ENCODE peak calls at places on chromosome 11, in seven cellular contexts. One of them, this sample, is unnamed.

GRCh38 chr11:94181943-94182342 is 53.3 kb downstream of the PANX1 start:
- DNase-seq in kidney epithelial cell: no peak
- DNase-seq in RCC 7860: no peak
- DNase-seq in Kasumi-1: no peak
- DNase-seq in T-helper 9 cell: no peak
- DNase-seq in stimulated activated CD4-positive, alpha-beta T cell treated with anti-CD3 and anti-CD28 coated beads, Interleukin-1b, Interleukin-23, amount 100 ng/mL, for 4 hours: no peak
- DNase-seq in osteocyte: no peak
- DNase-seq in this sample: no peak

GRCh38 chr11:3220101-3220500 is 1.5 kb upstream of the MRGPRG start:
- DNase-seq in kidney epithelial cell: no peak
- DNase-seq in RCC 7860: no peak
- DNase-seq in Kasumi-1: no peak
- DNase-seq in T-helper 9 cell: no peak
- DNase-seq in stimulated activated CD4-positive, alpha-beta T cell treated with anti-CD3 and anti-CD28 coated beads, Interleukin-1b, Interleukin-23, amount 100 ng/mL, for 4 hours: no peak
- DNase-seq in osteocyte: no peak
- DNase-seq in this sample: no peak

GRCh38 chr11:126658306-126659056 is 303.0 kb downstream of the ST3GAL4 start:
- DNase-seq in kidney epithelial cell: no peak
- DNase-seq in RCC 7860: no peak
- DNase-seq in Kasumi-1: no peak
- DNase-seq in T-helper 9 cell: no peak
- DNase-seq in stimulated activated CD4-positive, alpha-beta T cell treated with anti-CD3 and anti-CD28 coated beads, Interleukin-1b, Interleukin-23, amount 100 ng/mL, for 4 hours: no peak
- DNase-seq in osteocyte: no peak
- DNase-seq in this sample: no peak

GRCh38 chr11:106400949-106401545 is 323.6 kb downstream of the AASDHPPT start:
- DNase-seq in kidney epithelial cell: no peak
- DNase-seq in RCC 7860: no peak
- DNase-seq in Kasumi-1: no peak
- DNase-seq in T-helper 9 cell: no peak
- DNase-seq in stimulated activated CD4-positive, alpha-beta T cell treated with anti-CD3 and anti-CD28 coated beads, Interleukin-1b, Interleukin-23, amount 100 ng/mL, for 4 hours: no peak
- DNase-seq in osteocyte: no peak
- DNase-seq in this sample: no peak

GRCh38 chr11:833114-833791 is 501 bp downstream of the CD151 start:
- DNase-seq in kidney epithelial cell: no peak
- DNase-seq in RCC 7860: no peak
- DNase-seq in Kasumi-1: peak
- DNase-seq in T-helper 9 cell: peak
- DNase-seq in stimulated activated CD4-positive, alpha-beta T cell treated with anti-CD3 and anti-CD28 coated beads, Interleukin-1b, Interleukin-23, amount 100 ng/mL, for 4 hours: no peak
- DNase-seq in osteocyte: no peak
- DNase-seq in this sample: peak

GRCh38 chr11:77705195-77705876 is 67.7 kb upstream of the CLNS1A start:
- DNase-seq in kidney epithelial cell: peak
- DNase-seq in RCC 7860: peak
- DNase-seq in Kasumi-1: peak
- DNase-seq in T-helper 9 cell: no peak
- DNase-seq in stimulated activated CD4-positive, alpha-beta T cell treated with anti-CD3 and anti-CD28 coated beads, Interleukin-1b, Interleukin-23, amount 100 ng/mL, for 4 hours: no peak
- DNase-seq in osteocyte: no peak
- DNase-seq in this sample: no peak

GRCh38 chr11:126113515-126113957 is 50.9 kb upstream of the CDON start:
- DNase-seq in kidney epithelial cell: peak
- DNase-seq in RCC 7860: peak
- DNase-seq in Kasumi-1: no peak
- DNase-seq in T-helper 9 cell: no peak
- DNase-seq in stimulated activated CD4-positive, alpha-beta T cell treated with anti-CD3 and anti-CD28 coated beads, Interleukin-1b, Interleukin-23, amount 100 ng/mL, for 4 hours: no peak
- DNase-seq in osteocyte: peak
- DNase-seq in this sample: no peak

GRCh38 chr11:72789493-72790131 is 4.2 kb downstream of the STARD10 start:
- DNase-seq in kidney epithelial cell: no peak
- DNase-seq in RCC 7860: no peak
- DNase-seq in Kasumi-1: no peak
- DNase-seq in T-helper 9 cell: no peak
- DNase-seq in stimulated activated CD4-positive, alpha-beta T cell treated with anti-CD3 and anti-CD28 coated beads, Interleukin-1b, Interleukin-23, amount 100 ng/mL, for 4 hours: no peak
- DNase-seq in osteocyte: no peak
- DNase-seq in this sample: no peak

GRCh38 chr11:130383363-130384168 is 44.8 kb downstream of the ADAMTS8 start:
- DNase-seq in kidney epithelial cell: peak
- DNase-seq in RCC 7860: peak
- DNase-seq in Kasumi-1: no peak
- DNase-seq in T-helper 9 cell: no peak
- DNase-seq in stimulated activated CD4-positive, alpha-beta T cell treated with anti-CD3 and anti-CD28 coated beads, Interleukin-1b, Interleukin-23, amount 100 ng/mL, for 4 hours: no peak
- DNase-seq in osteocyte: no peak
- DNase-seq in this sample: no peak

GRCh38 chr11:116901211-116901610 is 63.8 kb upstream of the APOA1 start:
- DNase-seq in kidney epithelial cell: no peak
- DNase-seq in RCC 7860: no peak
- DNase-seq in Kasumi-1: no peak
- DNase-seq in T-helper 9 cell: no peak
- DNase-seq in stimulated activated CD4-positive, alpha-beta T cell treated with anti-CD3 and anti-CD28 coated beads, Interleukin-1b, Interleukin-23, amount 100 ng/mL, for 4 hours: no peak
- DNase-seq in osteocyte: no peak
- DNase-seq in this sample: no peak

GRCh38 chr11:119683783-119684182 is 45.2 kb downstream of the NECTIN1 start:
- DNase-seq in kidney epithelial cell: no peak
- DNase-seq in RCC 7860: no peak
- DNase-seq in Kasumi-1: no peak
- DNase-seq in T-helper 9 cell: no peak
- DNase-seq in stimulated activated CD4-positive, alpha-beta T cell treated with anti-CD3 and anti-CD28 coated beads, Interleukin-1b, Interleukin-23, amount 100 ng/mL, for 4 hours: no peak
- DNase-seq in osteocyte: no peak
- DNase-seq in this sample: no peak

GRCh38 chr11:69300124-69301032 is 6.4 kb downstream of the MYEOV start:
- DNase-seq in kidney epithelial cell: no peak
- DNase-seq in RCC 7860: peak
- DNase-seq in Kasumi-1: no peak
- DNase-seq in T-helper 9 cell: no peak
- DNase-seq in stimulated activated CD4-positive, alpha-beta T cell treated with anti-CD3 and anti-CD28 coated beads, Interleukin-1b, Interleukin-23, amount 100 ng/mL, for 4 hours: no peak
- DNase-seq in osteocyte: no peak
- DNase-seq in this sample: no peak

GRCh38 chr11:27571151-27571840 is 64.7 kb upstream of the LIN7C start:
- DNase-seq in kidney epithelial cell: no peak
- DNase-seq in RCC 7860: no peak
- DNase-seq in Kasumi-1: no peak
- DNase-seq in T-helper 9 cell: no peak
- DNase-seq in stimulated activated CD4-positive, alpha-beta T cell treated with anti-CD3 and anti-CD28 coated beads, Interleukin-1b, Interleukin-23, amount 100 ng/mL, for 4 hours: no peak
- DNase-seq in osteocyte: no peak
- DNase-seq in this sample: no peak

GRCh38 chr11:27452147-27452546 is 20.4 kb downstream of the LGR4 start:
- DNase-seq in kidney epithelial cell: no peak
- DNase-seq in RCC 7860: no peak
- DNase-seq in Kasumi-1: no peak
- DNase-seq in T-helper 9 cell: no peak
- DNase-seq in stimulated activated CD4-positive, alpha-beta T cell treated with anti-CD3 and anti-CD28 coated beads, Interleukin-1b, Interleukin-23, amount 100 ng/mL, for 4 hours: no peak
- DNase-seq in osteocyte: no peak
- DNase-seq in this sample: no peak

GRCh38 chr11:76119032-76119431 is 87.3 kb downstream of the WNT11 start:
- DNase-seq in kidney epithelial cell: no peak
- DNase-seq in RCC 7860: no peak
- DNase-seq in Kasumi-1: no peak
- DNase-seq in T-helper 9 cell: no peak
- DNase-seq in stimulated activated CD4-positive, alpha-beta T cell treated with anti-CD3 and anti-CD28 coated beads, Interleukin-1b, Interleukin-23, amount 100 ng/mL, for 4 hours: no peak
- DNase-seq in osteocyte: no peak
- DNase-seq in this sample: no peak

GRCh38 chr11:2564008-2564530 is 119.3 kb downstream of the KCNQ1 start:
- DNase-seq in kidney epithelial cell: no peak
- DNase-seq in RCC 7860: no peak
- DNase-seq in Kasumi-1: no peak
- DNase-seq in T-helper 9 cell: no peak
- DNase-seq in stimulated activated CD4-positive, alpha-beta T cell treated with anti-CD3 and anti-CD28 coated beads, Interleukin-1b, Interleukin-23, amount 100 ng/mL, for 4 hours: no peak
- DNase-seq in osteocyte: no peak
- DNase-seq in this sample: no peak

GRCh38 chr11:15852179-15852578 is 504.2 kb downstream of the SOX6 start:
- DNase-seq in kidney epithelial cell: no peak
- DNase-seq in RCC 7860: no peak
- DNase-seq in Kasumi-1: peak
- DNase-seq in T-helper 9 cell: no peak
- DNase-seq in stimulated activated CD4-positive, alpha-beta T cell treated with anti-CD3 and anti-CD28 coated beads, Interleukin-1b, Interleukin-23, amount 100 ng/mL, for 4 hours: no peak
- DNase-seq in osteocyte: no peak
- DNase-seq in this sample: no peak

GRCh38 chr11:14852571-14853177 is 39.4 kb downstream of the CYP2R1 start:
- DNase-seq in kidney epithelial cell: no peak
- DNase-seq in RCC 7860: no peak
- DNase-seq in Kasumi-1: no peak
- DNase-seq in T-helper 9 cell: no peak
- DNase-seq in stimulated activated CD4-positive, alpha-beta T cell treated with anti-CD3 and anti-CD28 coated beads, Interleukin-1b, Interleukin-23, amount 100 ng/mL, for 4 hours: no peak
- DNase-seq in osteocyte: no peak
- DNase-seq in this sample: no peak

GRCh38 chr11:69657456-69657910 is 16.5 kb downstream of the CCND1 start:
- DNase-seq in kidney epithelial cell: no peak
- DNase-seq in RCC 7860: no peak
- DNase-seq in Kasumi-1: no peak
- DNase-seq in T-helper 9 cell: no peak
- DNase-seq in stimulated activated CD4-positive, alpha-beta T cell treated with anti-CD3 and anti-CD28 coated beads, Interleukin-1b, Interleukin-23, amount 100 ng/mL, for 4 hours: no peak
- DNase-seq in osteocyte: no peak
- DNase-seq in this sample: no peak

GRCh38 chr11:47270331-47271271 is 668 bp downstream of the MADD start:
- DNase-seq in kidney epithelial cell: no peak
- DNase-seq in RCC 7860: no peak
- DNase-seq in Kasumi-1: peak
- DNase-seq in T-helper 9 cell: peak
- DNase-seq in stimulated activated CD4-positive, alpha-beta T cell treated with anti-CD3 and anti-CD28 coated beads, Interleukin-1b, Interleukin-23, amount 100 ng/mL, for 4 hours: no peak
- DNase-seq in osteocyte: no peak
- DNase-seq in this sample: peak

GRCh38 chr11:133966147-133966546 is 9.4 kb upstream of the IGSF9B start:
- DNase-seq in kidney epithelial cell: no peak
- DNase-seq in RCC 7860: no peak
- DNase-seq in Kasumi-1: no peak
- DNase-seq in T-helper 9 cell: no peak
- DNase-seq in stimulated activated CD4-positive, alpha-beta T cell treated with anti-CD3 and anti-CD28 coated beads, Interleukin-1b, Interleukin-23, amount 100 ng/mL, for 4 hours: no peak
- DNase-seq in osteocyte: no peak
- DNase-seq in this sample: no peak

GRCh38 chr11:74611369-74611861 is 19.0 kb downstream of the POLD3 start:
- DNase-seq in kidney epithelial cell: peak
- DNase-seq in RCC 7860: peak
- DNase-seq in Kasumi-1: peak
- DNase-seq in T-helper 9 cell: no peak
- DNase-seq in stimulated activated CD4-positive, alpha-beta T cell treated with anti-CD3 and anti-CD28 coated beads, Interleukin-1b, Interleukin-23, amount 100 ng/mL, for 4 hours: no peak
- DNase-seq in osteocyte: no peak
- DNase-seq in this sample: no peak

GRCh38 chr11:119730347-119730613 is 1.3 kb upstream of the NECTIN1 start:
- DNase-seq in kidney epithelial cell: no peak
- DNase-seq in RCC 7860: no peak
- DNase-seq in Kasumi-1: no peak
- DNase-seq in T-helper 9 cell: no peak
- DNase-seq in stimulated activated CD4-positive, alpha-beta T cell treated with anti-CD3 and anti-CD28 coated beads, Interleukin-1b, Interleukin-23, amount 100 ng/mL, for 4 hours: no peak
- DNase-seq in osteocyte: no peak
- DNase-seq in this sample: no peak

GRCh38 chr11:67268036-67268683 is 1.9 kb downstream of the GRK2 start:
- DNase-seq in kidney epithelial cell: no peak
- DNase-seq in RCC 7860: no peak
- DNase-seq in Kasumi-1: peak
- DNase-seq in T-helper 9 cell: peak
- DNase-seq in stimulated activated CD4-positive, alpha-beta T cell treated with anti-CD3 and anti-CD28 coated beads, Interleukin-1b, Interleukin-23, amount 100 ng/mL, for 4 hours: peak
- DNase-seq in osteocyte: no peak
- DNase-seq in this sample: peak

GRCh38 chr11:12204506-12204905 is 94.1 kb downstream of the MICAL2 start:
- DNase-seq in kidney epithelial cell: no peak
- DNase-seq in RCC 7860: no peak
- DNase-seq in Kasumi-1: no peak
- DNase-seq in T-helper 9 cell: no peak
- DNase-seq in stimulated activated CD4-positive, alpha-beta T cell treated with anti-CD3 and anti-CD28 coated beads, Interleukin-1b, Interleukin-23, amount 100 ng/mL, for 4 hours: no peak
- DNase-seq in osteocyte: no peak
- DNase-seq in this sample: no peak

GRCh38 chr11:14899087-14899363 is 7.0 kb upstream of the CYP2R1 start:
- DNase-seq in kidney epithelial cell: no peak
- DNase-seq in RCC 7860: no peak
- DNase-seq in Kasumi-1: no peak
- DNase-seq in T-helper 9 cell: no peak
- DNase-seq in stimulated activated CD4-positive, alpha-beta T cell treated with anti-CD3 and anti-CD28 coated beads, Interleukin-1b, Interleukin-23, amount 100 ng/mL, for 4 hours: no peak
- DNase-seq in osteocyte: no peak
- DNase-seq in this sample: no peak

GRCh38 chr11:36215688-36216050 is 73.6 kb downstream of the COMMD9 start:
- DNase-seq in kidney epithelial cell: no peak
- DNase-seq in RCC 7860: no peak
- DNase-seq in Kasumi-1: no peak
- DNase-seq in T-helper 9 cell: no peak
- DNase-seq in stimulated activated CD4-positive, alpha-beta T cell treated with anti-CD3 and anti-CD28 coated beads, Interleukin-1b, Interleukin-23, amount 100 ng/mL, for 4 hours: no peak
- DNase-seq in osteocyte: no peak
- DNase-seq in this sample: no peak

GRCh38 chr11:130633466-130633865 is 185.0 kb downstream of the ADAMTS15 start:
- DNase-seq in kidney epithelial cell: no peak
- DNase-seq in RCC 7860: no peak
- DNase-seq in Kasumi-1: no peak
- DNase-seq in T-helper 9 cell: no peak
- DNase-seq in stimulated activated CD4-positive, alpha-beta T cell treated with anti-CD3 and anti-CD28 coated beads, Interleukin-1b, Interleukin-23, amount 100 ng/mL, for 4 hours: no peak
- DNase-seq in osteocyte: no peak
- DNase-seq in this sample: no peak

GRCh38 chr11:61885166-61885778 is 6.1 kb downstream of the FADS3 start:
- DNase-seq in kidney epithelial cell: no peak
- DNase-seq in RCC 7860: no peak
- DNase-seq in Kasumi-1: no peak
- DNase-seq in T-helper 9 cell: no peak
- DNase-seq in stimulated activated CD4-positive, alpha-beta T cell treated with anti-CD3 and anti-CD28 coated beads, Interleukin-1b, Interleukin-23, amount 100 ng/mL, for 4 hours: no peak
- DNase-seq in osteocyte: no peak
- DNase-seq in this sample: no peak

This sample was measured in activated naive CD4-positive, alpha-beta T cell treated with anti-CD3 and anti-CD28 coated beads, Interleukin-2, amount 10 ng/mL, durations not matched to agents 7 days and 5 days.